ENCODE peak calls at places on chromosomes 5 and 9, in ten cellular contexts. Y, Q, L, S, P, V, W, A, G and X are unnamed samples.

GRCh38 chr5:108983456-108984092 is 235.9 kb downstream of the FER start:
- DNase-seq in W (no peak), Q (no peak), V (no peak), L (no peak), G (no peak), Y (no peak), S (no peak), P (no peak), A (no peak), X (no peak)

GRCh38 chr5:36573441-36573840 is 33.0 kb upstream of the SLC1A3 start:
- DNase-seq in P (no peak), Y (no peak), Q (no peak), W (no peak), G (no peak), L (no peak), V (no peak), A (no peak), S (no peak), X (no peak)

GRCh38 chr5:30041831-30042385 is 1151.6 kb upstream of the CDH6 start:
- DNase-seq in Y (no peak), S (no peak), Q (no peak), W (no peak), A (no peak), L (no peak), V (no peak), G (no peak), P (no peak), X (no peak)

GRCh38 chr5:147921134-147921533 is 14.8 kb upstream of the C5orf46 start:
- DNase-seq in V (no peak), P (no peak), S (no peak), L (no peak), A (no peak), Y (no peak), G (no peak), Q (no peak), W (no peak), X (no peak)

GRCh38 chr5:68995847-68996204 is 98.0 kb upstream of the SLC30A5 start:
- DNase-seq in G (no peak), Y (no peak), Q (no peak), W (no peak), P (no peak), A (no peak), V (no peak), S (no peak), L (no peak), X (no peak)

GRCh38 chr9:131727795-131728545 is 11.9 kb downstream of the RAPGEF1 start:
- DNase-seq in Q (no peak), L (no peak), W (no peak), A (no peak), P (no peak), V (no peak), G (no peak), S (no peak), Y (peak; percentile 30), X (no peak)

GRCh38 chr5:56076486-56076885 is 81.7 kb upstream of the IL6ST start:
- DNase-seq in S (no peak), W (no peak), V (no peak), Q (no peak), G (no peak), P (no peak), A (no peak), Y (no peak), L (no peak), X (no peak)

GRCh38 chr5:88889165-88890069 is 6.4 kb upstream of the MEF2C start:
- DNase-seq in Q (no peak), A (peak; percentile 70), S (peak; percentile 64), G (peak; percentile 2), L (no peak), Y (no peak), P (no peak), V (peak; percentile 89), W (no peak), X (no peak)

GRCh38 chr5:80124111-80124510 is 89.0 kb downstream of the THBS4 start:
- DNase-seq in A (no peak), Y (no peak), Q (no peak), V (no peak), S (no peak), G (no peak), W (no peak), L (no peak), P (no peak), X (no peak)

GRCh38 chr5:115895821-115896220 is 54.1 kb downstream of the AP3S1 start:
- DNase-seq in V (no peak), Y (no peak), L (no peak), S (no peak), Q (no peak), P (no peak), G (no peak), W (no peak), A (no peak), X (no peak)

GRCh38 chr5:54455413-54456157 is at the start of gene HSPB3:
- DNase-seq in S (no peak), V (no peak), A (no peak), Y (no peak), W (no peak), L (no peak), P (no peak), G (no peak), Q (peak; percentile 82), X (no peak)

GRCh38 chr5:107636555-107636954 is 34.2 kb downstream of the EFNA5 start:
- DNase-seq in A (no peak), W (no peak), G (no peak), Y (no peak), Q (no peak), V (no peak), L (no peak), S (no peak), P (no peak), X (no peak)

GRCh38 chr5:119309290-119309818 is 46.5 kb upstream of the TNFAIP8 start:
- DNase-seq in G (no peak), S (no peak), A (no peak), V (no peak), Y (no peak), Q (no peak), W (no peak), P (no peak), L (no peak), X (no peak)

GRCh38 chr5:149323235-149324205 is 21.8 kb upstream of the GRPEL2 start:
- DNase-seq in A (no peak), V (no peak), W (no peak), P (no peak), S (no peak), G (no peak), Y (no peak), L (no peak), Q (no peak), X (no peak)

GRCh38 chr5:159536166-159536565 is 205.9 kb upstream of the IL12B start:
- DNase-seq in Q (no peak), Y (no peak), S (no peak), A (no peak), V (no peak), P (no peak), W (no peak), L (no peak), G (no peak), X (no peak)

GRCh38 chr5:61896811-61897210 is 409.2 kb upstream of the KIF2A start:
- DNase-seq in Q (no peak), G (no peak), W (no peak), S (no peak), V (no peak), P (no peak), Y (no peak), L (no peak), A (no peak), X (no peak)

GRCh38 chr5:171351674-171352073 is 36.0 kb upstream of the NPM1 start:
- DNase-seq in G (no peak), Y (no peak), S (no peak), A (no peak), W (no peak), P (no peak), V (no peak), L (no peak), Q (no peak), X (no peak)

GRCh38 chr5:3107118-3107517 is 355.6 kb upstream of the IRX2 start:
- DNase-seq in W (no peak), V (no peak), S (no peak), A (no peak), L (no peak), P (peak; percentile 64), Y (no peak), Q (no peak), G (no peak), X (no peak)

GRCh38 chr5:117945261-117945660 is 1043.1 kb downstream of the DTWD2 start:
- DNase-seq in P (no peak), A (no peak), G (no peak), L (no peak), S (no peak), V (no peak), W (no peak), Q (no peak), Y (no peak), X (no peak)